ENCODE peak calls at places on chromosome 13, in five cellular contexts. S is osteoblast, V is IMR-90, B is left ventricle myocardium inferior, L is NT2/D1. T is an unnamed sample. For H3K27me3, the result is how much of the 10 kb centered on the place peaks cover.

GRCh38 chr13:95745289-95745688 is 68.3 kb downstream of the DNAJC3 start:
- DNase-seq in S (no peak), V (no peak), B (no peak), L (no peak), T (peak)

GRCh38 chr13:50222569-50223332 is 207.5 kb downstream of the KCNRG start:
- DNase-seq in S (peak), V (peak), B (peak), L (no peak), T (no peak)

GRCh38 chr13:112731667-112732616 is 42.1 kb downstream of the ATP11A start:
- DNase-seq in S (peak), V (no peak), B (no peak), L (no peak), T (no peak)

GRCh38 chr13:64985075-64985474 is 2245.1 kb downstream of the PCDH9 start:
- DNase-seq in S (no peak), V (no peak), B (no peak), L (no peak), T (no peak)

GRCh38 chr13:105346141-105346766 is 1189.2 kb downstream of the EFNB2 start:
- DNase-seq in S (no peak), V (peak), B (no peak), L (no peak), T (no peak)

GRCh38 chr13:40475617-40476016 is 190.8 kb downstream of the FOXO1 start:
- DNase-seq in S (no peak), V (no peak), B (no peak), L (no peak), T (no peak)

GRCh38 chr13:78121459-78122348 is 203.1 kb upstream of the EDNRB start:
- DNase-seq in S (no peak), V (peak), B (peak), L (peak), T (peak)

GRCh38 chr13:77740931-77741586 is 43.6 kb downstream of the SLAIN1 start:
- DNase-seq in S (no peak), V (no peak), B (no peak), L (no peak), T (no peak)

GRCh38 chr13:40490086-40490723 is 176.2 kb downstream of the FOXO1 start:
- DNase-seq in S (no peak), V (no peak), B (no peak), L (no peak), T (no peak)

GRCh38 chr13:24274452-24274971 is 34.9 kb upstream of the C1QTNF9 start:
- DNase-seq in S (no peak), V (peak), B (peak), L (no peak), T (no peak)

GRCh38 chr13:49279112-49279511 is 31.4 kb downstream of the CDADC1 start:
- DNase-seq in S (no peak), V (no peak), B (no peak), L (no peak), T (peak)

GRCh38 chr13:22744688-22745452 is 435.9 kb upstream of the SGCG start:
- DNase-seq in S (no peak), V (no peak), B (no peak), L (no peak), T (peak)

GRCh38 chr13:50082426-50083283 is 67.4 kb downstream of the KCNRG start:
- DNase-seq in S (peak), V (peak), B (peak), L (no peak), T (peak)

GRCh38 chr13:18992791-18993190 is 188.8 kb downstream of the TUBA3C start:
- DNase-seq in S (no peak), V (no peak), B (no peak), L (no peak), T (no peak)

GRCh38 chr13:50994651-50995050 is 85.1 kb downstream of the RNASEH2B start:
- DNase-seq in S (no peak), V (no peak), B (no peak), L (no peak), T (no peak)

GRCh38 chr13:23567792-23568480 is 2.3 kb upstream of the TNFRSF19 start:
- DNase-seq in S (no peak), V (no peak), B (no peak), L (no peak), T (no peak)

GRCh38 chr13:77002590-77003190 is 10.8 kb downstream of the CLN5 start:
- DNase-seq in S (no peak), V (peak), B (no peak), L (no peak), T (peak)

GRCh38 chr13:100140441-100140840 is 51.5 kb downstream of the PCCA start:
- DNase-seq in S (no peak), V (peak), B (no peak), L (no peak), T (no peak)

GRCh38 chr13:73142091-73142490 is 83.3 kb downstream of the KLF5 start:
- DNase-seq in S (no peak), V (no peak), B (no peak), L (no peak), T (no peak)

GRCh38 chr13:23966691-23967615 is 69.7 kb upstream of the C1QTNF9B start:
- DNase-seq in S (peak), V (peak), B (no peak), L (no peak), T (no peak)

GRCh38 chr13:27359203-27359821 is 65.1 kb upstream of the GTF3A start:
- DNase-seq in S (peak), V (peak), B (peak), L (no peak), T (peak)

GRCh38 chr13:114064516-114065140 is 67.8 kb downstream of the RASA3 start:
- DNase-seq in S (no peak), V (peak), B (peak), L (no peak), T (no peak)

GRCh38 chr13:78372581-78372980 is 230.8 kb downstream of the POU4F1 start:
- DNase-seq in S (no peak), V (no peak), B (no peak), L (no peak), T (no peak)

GRCh38 chr13:19852766-19853165 is 10.7 kb downstream of the ZMYM5 start:
- DNase-seq in S (no peak), V (no peak), B (no peak), L (no peak), T (no peak)

GRCh38 chr13:99724633-99725517 is 223.6 kb downstream of the TM9SF2 start:
- DNase-seq in S (no peak), V (no peak), B (no peak), L (no peak), T (no peak)

GRCh38 chr13:68984688-68985319 is 1122.8 kb upstream of the ATXN8OS start:
- DNase-seq in S (no peak), V (no peak), B (no peak), L (no peak), T (no peak)

GRCh38 chr13:93752506-93752905 is 525.9 kb downstream of the GPC6 start:
- DNase-seq in S (no peak), V (no peak), B (peak), L (no peak), T (no peak)

GRCh38 chr13:89066868-89067466 is 1395.8 kb downstream of the SLITRK5 start:
- DNase-seq in S (no peak), V (peak), B (no peak), L (peak), T (peak)

GRCh38 chr13:48954086-48954485 is 21.6 kb upstream of the FNDC3A start:
- DNase-seq in S (no peak), V (peak), B (no peak), L (no peak), T (no peak)

GRCh38 chr13:104740616-104741222 is 1674.5 kb upstream of the SLC10A2 start:
- DNase-seq in S (peak), V (no peak), B (no peak), L (no peak), T (no peak)

GRCh38 chr13:74641586-74641985 is 507.4 kb upstream of the KLF12 start:
- DNase-seq in S (peak), V (peak), B (no peak), L (no peak), T (no peak)

GRCh38 chr13:23851106-23851505 is 38.1 kb downstream of the MIPEP start:
- DNase-seq in S (no peak), V (peak), B (no peak), L (no peak), T (no peak)

GRCh38 chr13:78680611-78681010 is 21.7 kb upstream of the OBI1 start:
- DNase-seq in S (no peak), V (no peak), B (no peak), L (no peak), T (no peak)

GRCh38 chr13:76383671-76384461 is 502.3 kb downstream of the KCTD12 start:
- DNase-seq in S (peak), V (peak), B (no peak), L (no peak), T (no peak)

GRCh38 chr13:46893221-46893620 is 3.6 kb downstream of the HTR2A start:
- DNase-seq in S (no peak), V (no peak), B (no peak), L (no peak), T (peak)

GRCh38 chr13:29578300-29579048 is 17.0 kb downstream of the SLC7A1 start:
- DNase-seq in S (no peak), V (no peak), B (no peak), L (no peak), T (no peak)

GRCh38 chr13:26482451-26483197 is 74.9 kb upstream of the WASF3 start:
- DNase-seq in S (peak), V (peak), B (no peak), L (no peak), T (peak)

GRCh38 chr13:107210216-107211010 is 642.5 kb upstream of the ARGLU1 start:
- DNase-seq in S (no peak), V (peak), B (no peak), L (no peak), T (no peak)

GRCh38 chr13:29955137-29955650 is 104.8 kb upstream of the UBL3 start:
- DNase-seq in S (no peak), V (no peak), B (no peak), L (no peak), T (no peak)

GRCh38 chr13:31072041-31072440 is 89.7 kb downstream of the HSPH1 start:
- DNase-seq in S (peak), V (peak), B (no peak), L (no peak), T (no peak)
- H3K4me3 ChIP-seq in S (no peak), V (no peak), B (no peak), L (no peak), T (no peak)

DNA sequence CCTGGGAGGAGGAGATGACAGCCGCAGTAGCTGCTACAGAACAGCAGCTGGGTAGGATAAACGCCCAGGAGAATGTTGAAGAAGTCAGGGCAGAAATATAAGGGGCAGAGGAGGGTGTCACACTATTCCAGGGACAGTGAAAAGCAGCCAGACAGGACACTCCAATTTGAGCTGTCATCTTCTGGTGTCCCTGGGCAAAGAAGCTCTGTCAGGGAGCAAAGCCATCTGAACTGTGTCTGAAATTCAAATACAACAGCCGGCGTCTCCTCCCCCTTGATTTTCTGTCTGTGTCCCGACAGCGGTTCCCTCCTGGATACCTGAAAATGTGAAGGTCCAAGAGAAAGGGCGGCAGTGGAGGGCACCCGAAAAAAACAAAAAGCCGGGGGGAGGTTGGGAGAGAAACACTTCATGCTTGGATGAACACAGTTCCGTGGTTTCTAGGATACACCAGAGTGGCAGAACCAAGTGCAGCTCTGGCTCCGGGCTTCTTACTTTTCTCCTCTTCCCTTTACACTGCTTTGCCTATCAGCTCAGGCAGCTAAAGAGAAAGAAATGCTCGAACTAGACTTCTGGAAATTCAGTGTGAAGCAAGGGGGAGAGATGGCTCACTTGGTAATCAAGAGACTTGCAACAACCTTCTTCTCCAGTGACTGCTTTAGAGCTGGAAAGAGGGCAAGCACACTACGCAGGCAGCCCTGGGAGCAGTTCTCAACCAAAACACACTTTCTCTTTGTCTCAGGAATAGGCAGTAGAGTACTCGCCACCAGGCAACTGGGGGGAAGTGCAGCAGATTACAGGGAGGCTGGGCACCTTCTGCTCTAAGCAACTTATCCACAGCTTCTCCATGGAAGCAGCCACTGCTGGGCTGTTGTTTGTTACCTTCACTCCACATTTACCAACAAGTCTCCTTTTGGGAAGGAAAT is 465.6 kb downstream of the ITGBL1 start:
- DNase-seq in S (peak), V (no peak), B (no peak), L (no peak), T (peak)
- H3K27me3 ChIP-seq in S (under half), V (under half), B (half or more), L (half or more), T (half or more)

GRCh38 chr13:28429685-28430290 is 65.1 kb downstream of the FLT1 start:
- DNase-seq in S (no peak), V (peak), B (no peak), L (peak), T (peak)
- H3K4me3 ChIP-seq in S (no peak), V (no peak), B (no peak), L (no peak), T (no peak)

DNA sequence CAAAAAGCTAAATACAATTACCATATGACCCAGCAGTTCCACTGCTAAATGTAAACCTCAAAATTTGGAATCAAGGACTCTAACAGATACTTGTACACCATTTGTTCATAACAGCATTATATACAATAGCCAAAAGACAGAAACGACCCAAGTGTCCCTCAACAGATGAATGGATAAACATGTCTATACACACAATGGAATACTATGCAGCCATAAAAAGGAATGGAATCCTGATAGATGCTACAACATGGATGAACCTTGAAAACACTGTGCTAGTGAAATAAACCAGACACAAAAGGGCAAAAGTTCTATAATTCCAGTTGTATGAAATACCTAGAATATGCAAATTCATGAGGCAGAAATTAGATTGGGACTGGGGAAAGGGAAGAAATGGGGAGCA is 12.2 kb downstream of the NEK3 start:
- DNase-seq in S (no peak), V (no peak), B (no peak), L (no peak), T (no peak)
- H3K27me3 ChIP-seq in S (under half), V (under half), B (under half), L (under half), T (under half)

GRCh38 chr13:45060062-45060461 is 60.2 kb upstream of the GTF2F2 start:
- DNase-seq in S (no peak), V (no peak), B (no peak), L (no peak), T (no peak)

GRCh38 chr13:45051315-45051714 is 62.0 kb downstream of the GPALPP1 start:
- DNase-seq in S (no peak), V (no peak), B (no peak), L (no peak), T (no peak)

GRCh38 chr13:45055902-45056648 is 64.2 kb upstream of the GTF2F2 start:
- DNase-seq in S (no peak), V (peak), B (no peak), L (peak), T (no peak)

GRCh38 chr13:45049478-45049877 is 60.1 kb downstream of the GPALPP1 start:
- DNase-seq in S (no peak), V (no peak), B (no peak), L (no peak), T (no peak)

DNA sequence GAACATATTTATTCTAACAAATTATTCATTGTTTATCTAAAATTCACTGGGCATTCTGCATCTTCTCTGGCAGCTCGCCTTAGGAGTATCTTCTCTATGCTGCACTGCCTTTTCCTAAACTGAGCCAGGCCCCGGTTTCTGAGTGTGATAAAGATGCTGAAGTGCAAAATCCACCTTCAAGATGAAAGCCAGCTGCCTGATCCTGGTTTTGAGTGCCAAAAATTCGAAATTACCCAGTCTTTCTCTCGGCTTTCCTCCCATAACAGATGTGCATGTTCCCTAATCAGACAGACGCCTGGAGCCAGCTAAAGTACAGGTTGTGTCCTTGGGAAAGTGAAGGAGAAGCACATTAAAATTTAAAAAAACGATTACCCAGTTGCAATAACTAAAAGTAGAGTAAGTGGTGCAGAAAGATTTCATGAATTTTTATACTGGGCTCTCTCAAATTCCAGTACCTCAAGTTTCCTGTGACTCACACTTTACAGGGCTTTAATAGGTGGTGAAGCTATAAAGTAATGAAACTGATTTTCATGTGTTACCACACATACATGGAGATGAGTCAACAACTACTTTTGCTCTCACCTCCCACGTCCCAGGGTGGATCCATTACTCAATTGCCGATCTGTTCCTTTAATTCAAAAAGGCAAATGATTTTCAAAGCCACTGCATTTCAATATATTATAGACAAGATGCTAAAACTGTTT is 65.0 kb upstream of the GTF2F2 start:
- DNase-seq in S (peak), V (peak), B (no peak), L (no peak), T (no peak)
- H3K4me3 ChIP-seq in S (peak), V (no peak), B (no peak), L (no peak), T (no peak)

GRCh38 chr13:59962343-59962742 is 201.4 kb downstream of the DIAPH3 start:
- DNase-seq in S (no peak), V (no peak), B (no peak), L (no peak), T (peak)
- H3K27me3 ChIP-seq in S (under half), V (under half), B (under half), L (under half), T (under half)

T was measured in H7.